ENCODE peak calls at places on chromosomes 11 and 22, in four cellular contexts. M, R, P and X are unnamed samples.

GRCh38 chr11:73944901-73945300 is 5.9 kb upstream of the DNAJB13 start:
- DNase-seq in R (no peak), P (no peak), M (no peak), X (no peak)

GRCh38 chr11:126740857-126741256 is 259.7 kb downstream of the KIRREL3 start:
- DNase-seq in P (no peak), R (no peak), M (no peak), X (no peak)

GRCh38 chr11:69487849-69488542 is 6.5 kb downstream of the LINC01488 start:
- DNase-seq in M (no peak), R (no peak), P (no peak), X (no peak)

GRCh38 chr22:22520667-22521602 is 865 bp upstream of the ZNF280A start:
- DNase-seq in M (no peak), R (peak; percentile 35), P (no peak), X (no peak)

GRCh38 chr11:93704237-93704636 is 37.1 kb downstream of the TAF1D start:
- DNase-seq in P (peak; percentile 15), R (no peak), M (no peak), X (no peak)

GRCh38 chr11:94574193-94574961 is 7.2 kb downstream of the PIWIL4 start:
- DNase-seq in P (no peak), R (peak; percentile 92), M (no peak), X (peak; percentile 39)

GRCh38 chr11:95088946-95089619 is 563 bp upstream of the ENDOD1 start:
- DNase-seq in P (peak; percentile 41), R (no peak), M (no peak), X (no peak)

GRCh38 chr22:46748948-46749681 is 11.1 kb upstream of the CERK start:
- DNase-seq in M (no peak), P (peak; percentile 43), R (peak; percentile 65), X (no peak)

GRCh38 chr11:68374531-68374930 is 62.1 kb downstream of the LRP5 start:
- DNase-seq in P (no peak), R (no peak), M (no peak), X (no peak)

GRCh38 chr11:58004664-58005063 is 19.0 kb upstream of the OR9Q1 start:
- DNase-seq in R (no peak), P (no peak), M (no peak), X (no peak)

GRCh38 chr11:26027887-26028286 is 304.0 kb upstream of the ANO3 start:
- DNase-seq in P (no peak), M (no peak), R (no peak), X (no peak)

GRCh38 chr11:9459573-9460321 is 1.1 kb upstream of the ZNF143 start:
- DNase-seq in P (peak; percentile 15), R (peak; percentile 76), M (no peak), X (peak; percentile 75)

GRCh38 chr11:121654506-121655480 is 202.0 kb upstream of the SORL1-AS1 start:
- DNase-seq in P (no peak), R (peak; percentile 47), M (no peak), X (no peak)

GRCh38 chr11:99069831-99070444 is 49.2 kb downstream of the CNTN5 start:
- DNase-seq in P (peak; percentile 22), R (peak; percentile 57), M (no peak), X (peak; percentile 37)

GRCh38 chr22:48794906-48795305 is 1032.8 kb downstream of the BRD1 start:
- DNase-seq in M (no peak), R (no peak), P (no peak), X (no peak)

GRCh38 chr11:44096360-44097188 is 1.1 kb downstream of the EXT2 start:
- DNase-seq in M (peak; percentile 49), P (no peak), R (no peak), X (peak; percentile 9)

GRCh38 chr11:74932797-74933196 is 16.1 kb downstream of the XRRA1 start:
- DNase-seq in R (peak; percentile 45), M (peak; percentile 57), P (no peak), X (peak; percentile 78)

GRCh38 chr11:26228778-26229177 is 103.2 kb upstream of the ANO3 start:
- DNase-seq in P (no peak), R (peak; percentile 51), M (no peak), X (peak; percentile 45)

GRCh38 chr11:63770763-63771162 is 2.2 kb upstream of the ZFTA start:
- DNase-seq in R (no peak), P (no peak), M (no peak), X (no peak)

GRCh38 chr11:47109051-47109791 is 67.5 kb downstream of the ARFGAP2 start:
- DNase-seq in R (no peak), M (no peak), P (no peak), X (no peak)

GRCh38 chr22:46686221-46686872 is 51.7 kb downstream of the CERK start:
- DNase-seq in M (no peak), P (no peak), R (no peak), X (no peak)

GRCh38 chr11:103295704-103296103 is 186.5 kb downstream of the DYNC2H1 start:
- DNase-seq in M (no peak), P (no peak), R (peak; percentile 10), X (no peak)

GRCh38 chr22:39661842-39662676 is 91.5 kb downstream of the CACNA1I start:
- DNase-seq in M (peak; percentile 11), R (no peak), P (peak; percentile 79), X (no peak)

GRCh38 chr22:38454361-38455062 is 487 bp downstream of the KCNJ4 start:
- DNase-seq in R (no peak), P (peak; percentile 17), M (no peak), X (no peak)

GRCh38 chr11:19511066-19511412 is 201.6 kb upstream of the NAV2 start:
- DNase-seq in R (no peak), M (no peak), P (no peak), X (no peak)

GRCh38 chr22:43852605-43853327 is 9.5 kb downstream of the SULT4A1 start:
- DNase-seq in M (no peak), R (no peak), P (no peak), X (no peak)

GRCh38 chr22:48156603-48157355 is 1394.3 kb downstream of the TBC1D22A start:
- DNase-seq in M (no peak), P (no peak), R (no peak), X (no peak)

GRCh38 chr11:15142838-15143237 is 28.1 kb downstream of the INSC start:
- DNase-seq in R (no peak), M (no peak), P (no peak), X (no peak)

GRCh38 chr11:44709966-44710365 is 16.8 kb upstream of the TSPAN18 start:
- DNase-seq in P (no peak), M (no peak), R (no peak), X (no peak)

GRCh38 chr11:13923716-13924650 is 38.5 kb upstream of the SPON1 start:
- DNase-seq in R (no peak), M (no peak), P (no peak), X (no peak)

DNA sequence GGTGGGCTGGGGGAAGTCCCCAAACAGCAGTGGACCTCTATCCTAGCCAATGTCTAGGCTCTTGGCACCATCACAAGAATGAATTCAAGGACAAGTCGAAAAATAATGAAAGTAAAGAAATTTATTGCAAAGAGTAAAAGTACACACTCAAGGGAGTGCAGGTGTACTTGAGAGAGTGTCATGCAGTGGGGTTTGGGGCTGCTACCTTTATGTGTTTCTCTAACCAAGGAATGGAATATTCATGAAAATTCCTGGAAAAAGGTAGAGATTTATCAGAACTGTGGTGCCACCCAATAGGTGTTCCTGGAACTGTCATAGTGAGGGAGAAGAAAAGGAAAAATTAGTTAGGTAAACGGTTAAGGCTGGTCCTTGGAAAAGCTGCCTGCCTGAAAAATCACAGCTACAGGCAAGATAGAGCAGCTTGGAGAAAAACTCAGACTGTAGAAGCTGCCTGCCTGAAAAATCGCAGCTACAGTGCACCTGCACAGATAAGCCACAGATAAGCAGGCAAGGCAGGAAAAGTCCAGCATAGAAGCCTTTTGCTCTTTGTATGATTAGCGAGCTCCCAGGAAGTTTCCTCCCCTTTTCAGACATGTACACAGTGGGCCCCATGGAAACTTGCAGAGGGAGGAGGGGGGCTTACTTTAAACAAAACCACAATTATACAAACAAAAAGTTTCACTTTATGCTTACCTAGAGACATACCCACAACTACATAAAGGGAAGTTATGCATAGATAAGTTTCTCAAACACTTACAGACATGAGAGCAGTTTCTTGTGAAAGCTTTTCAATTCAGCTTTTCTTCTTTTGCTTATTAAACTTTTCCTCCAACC is 71.4 kb upstream of the B3GNT6 start:
- DNase-seq in R (no peak), P (peak; percentile 58), M (no peak), X (no peak)
- TF ChIP-seq CTCF in R (no peak), P (no peak), M (no peak), X (no peak)

DNA sequence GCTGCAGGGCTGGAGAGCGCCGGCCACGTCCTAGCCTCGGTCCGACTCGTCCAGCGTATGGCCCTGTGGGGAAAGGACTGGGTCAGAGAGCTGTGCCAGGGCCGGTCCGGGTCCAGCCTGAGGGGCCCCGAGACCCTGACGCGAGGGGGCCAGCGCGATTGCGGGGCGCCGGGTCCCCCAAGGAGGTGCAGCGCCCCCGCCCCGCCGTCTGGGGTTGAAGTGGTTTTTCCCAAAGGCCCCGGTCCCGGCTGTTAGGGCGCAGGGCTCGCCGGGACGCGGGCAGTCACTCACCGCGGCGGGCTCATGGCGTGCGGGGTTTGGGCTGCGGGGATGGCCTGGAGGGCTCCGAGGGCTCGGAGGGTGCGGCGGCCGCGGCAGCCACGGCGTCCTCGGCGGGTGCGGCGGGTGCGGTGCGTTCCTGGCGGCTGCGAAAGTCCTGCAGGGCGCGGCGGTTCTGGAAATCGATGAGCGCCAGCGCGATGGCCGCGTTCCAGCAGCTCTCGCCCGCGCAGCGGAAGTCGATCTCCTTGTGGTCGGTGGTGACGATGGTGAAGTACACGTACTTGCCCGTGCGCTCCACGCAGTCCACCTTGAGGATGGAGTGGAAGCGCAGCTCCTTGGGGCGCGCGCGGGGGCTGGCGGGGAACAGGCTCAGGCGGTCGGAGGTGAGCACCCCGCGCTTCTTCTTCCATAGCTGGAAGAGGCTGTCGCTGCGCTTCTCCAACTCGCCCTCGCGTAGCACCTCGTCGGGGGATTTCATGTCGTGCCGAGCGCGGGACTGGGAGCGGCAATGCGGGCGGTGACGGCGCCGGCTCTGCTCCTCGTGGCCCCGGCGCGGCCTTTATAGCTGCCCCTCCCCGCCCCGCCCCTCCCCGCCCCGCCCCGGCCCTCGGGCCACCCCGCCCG is at the start of gene PHLDA2:
- DNase-seq in P (peak; percentile 81), R (peak; percentile 74), M (peak; percentile 84), X (peak; percentile 74)
- TF ChIP-seq CTCF in P (no peak), R (no peak), M (no peak), X (no peak)

DNA sequence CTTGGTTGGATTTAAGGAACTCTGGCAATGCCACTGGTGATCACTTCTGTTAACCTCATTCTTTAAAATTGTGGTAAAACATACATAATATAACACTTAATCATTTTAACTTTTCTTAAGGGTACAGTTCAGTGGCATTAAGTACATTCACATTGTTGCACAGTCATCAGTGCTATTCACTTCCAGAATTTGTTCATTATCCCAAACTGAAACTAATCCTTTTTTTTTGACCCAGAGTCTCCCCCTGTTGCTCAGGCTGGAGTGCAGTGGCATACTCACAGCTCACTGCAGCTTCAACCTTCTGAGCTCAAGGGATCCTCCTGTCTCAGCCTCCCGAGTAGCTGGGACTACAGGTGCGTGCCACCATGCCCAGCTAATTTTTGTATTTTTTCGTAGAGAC is 10.6 kb downstream of the ELF5 start:
- DNase-seq in M (no peak), R (no peak), P (no peak), X (peak; percentile 10)
- TF ChIP-seq CTCF in M (no peak), R (peak; percentile 23), P (no peak), X (peak; percentile 24)

DNA sequence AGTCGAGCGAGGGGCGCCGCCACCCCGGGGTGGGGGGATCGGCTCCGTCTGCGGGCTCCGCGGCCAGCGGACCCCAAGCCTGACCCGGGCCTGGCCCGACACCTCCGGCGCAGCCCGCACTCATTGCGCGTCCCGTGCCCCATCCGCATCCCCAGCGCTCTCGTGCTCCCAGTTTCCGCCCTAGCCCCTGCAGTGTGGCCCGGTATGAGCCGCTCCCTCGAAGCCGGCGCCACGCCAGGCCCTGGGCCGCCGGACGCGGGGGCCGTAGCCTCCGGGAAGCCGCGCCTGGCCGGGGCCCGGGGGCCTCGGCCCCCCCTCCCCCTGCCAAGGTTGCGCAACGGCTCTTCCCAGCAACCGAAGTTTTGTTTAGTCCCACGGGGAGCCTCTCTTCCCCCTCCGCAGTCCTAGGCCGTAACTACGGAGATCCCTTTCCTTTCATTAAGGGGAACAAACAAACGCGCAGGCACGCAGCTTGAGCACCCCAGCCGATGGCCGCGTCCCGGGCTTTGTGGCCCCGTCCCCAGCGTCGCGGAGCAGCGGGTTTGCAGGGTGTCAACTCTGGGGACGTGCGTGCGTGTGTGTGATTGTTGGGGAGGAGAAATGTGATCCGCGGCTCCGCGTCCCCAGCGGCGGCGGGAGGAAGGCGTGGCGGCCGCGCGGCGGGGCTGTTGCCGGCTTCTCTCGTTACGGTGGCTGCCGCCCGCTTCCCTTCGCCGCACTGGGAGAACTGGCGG is 883 bp downstream of the HIPK3 start:
- DNase-seq in P (peak; percentile 79), M (no peak), R (peak; percentile 89), X (peak; percentile 89)
- TF ChIP-seq CTCF in P (no peak), M (peak; percentile 18), R (peak; percentile 26), X (no peak)